ENCODE peak calls at places on chromosome 12, in four cellular contexts. G is psoas muscle, O is PC-3, C is activated gamma-delta T cell treated with Interleukin-2 at 50 U/mL for 16 hours. F is an unnamed sample.

GRCh38 chr12:117599849-117600248 is 238.4 kb upstream of the NOS1 start:
- DNase-seq in C (no peak), O (peak), G (no peak), F (no peak)

GRCh38 chr12:57726151-57726883 is 12.2 kb downstream of the AGAP2 start:
- DNase-seq in G (peak), O (peak), C (no peak), F (peak)

GRCh38 chr12:84874125-84874824 is 38.3 kb downstream of the SLC6A15 start:
- DNase-seq in C (no peak), G (no peak), O (peak), F (peak)

GRCh38 chr12:70487440-70487839 is 121.3 kb downstream of the KCNMB4 start:
- DNase-seq in C (no peak), G (no peak), O (no peak), F (no peak)

GRCh38 chr12:45050331-45050750 is 558 bp downstream of the DBX2 start:
- DNase-seq in G (no peak), O (no peak), C (no peak), F (no peak)

GRCh38 chr12:118055144-118055557 is 5.8 kb downstream of the WSB2 start:
- DNase-seq in O (peak), G (peak), C (peak), F (no peak)

GRCh38 chr12:85156569-85156968 is 120.4 kb downstream of the LRRIQ1 start:
- DNase-seq in G (no peak), O (peak), C (no peak), F (no peak)

GRCh38 chr12:58310828-58311273 is 369.5 kb downstream of the ATP23 start:
- DNase-seq in O (peak), C (no peak), G (no peak), F (peak)

GRCh38 chr12:108657130-108657745 is 23.5 kb upstream of the SELPLG start:
- DNase-seq in G (no peak), O (no peak), C (no peak), F (no peak)

GRCh38 chr12:52992699-52993557 is 13.3 kb upstream of the EIF4B start:
- DNase-seq in C (no peak), G (no peak), O (peak), F (no peak)

GRCh38 chr12:130664252-130664651 is 51.8 kb downstream of the RIMBP2 start:
- DNase-seq in G (no peak), C (no peak), O (no peak), F (no peak)

GRCh38 chr12:19800884-19801283 is 361.6 kb downstream of the AEBP2 start:
- DNase-seq in O (peak), G (no peak), C (no peak), F (no peak)

GRCh38 chr12:13790317-13790716 is 191.1 kb downstream of the GRIN2B start:
- DNase-seq in C (no peak), G (no peak), O (no peak), F (no peak)

GRCh38 chr12:22700126-22700525 is 75.2 kb downstream of the ETNK1 start:
- DNase-seq in C (no peak), G (no peak), O (no peak), F (no peak)

GRCh38 chr12:122947352-122947792 is 18.9 kb downstream of the ABCB9 start:
- DNase-seq in C (no peak), O (no peak), G (peak), F (no peak)

GRCh38 chr12:110599334-110599733 is 14.6 kb upstream of the TCTN1 start:
- DNase-seq in G (no peak), O (no peak), C (no peak), F (no peak)

F was measured in HuH-7.5.